ENCODE peak calls at places on chromosomes 4 and X, in seven cellular contexts. O, H, J, Y, C, B and M are unnamed samples.

GRCh38 chrX:103919336-103919682 is 43.1 kb upstream of the TMSB15B start:
- DNase-seq in O (peak), H (peak), J (peak), Y (no peak), C (no peak), B (peak), M (no peak)

GRCh38 chr4:180913750-180914149 is 1329.5 kb upstream of the TENM3 start:
- DNase-seq in O (no peak), H (peak), J (no peak), Y (peak), C (no peak), B (no peak), M (no peak)

GRCh38 chrX:17608898-17609297 is 128.4 kb upstream of the SCML1 start:
- DNase-seq in O (peak), H (no peak), J (no peak), Y (no peak), C (no peak), B (no peak), M (no peak)

GRCh38 chr4:7761720-7762119 is 177.9 kb downstream of the AFAP1 start:
- DNase-seq in O (peak), H (peak), J (peak), Y (no peak), C (peak), B (peak), M (peak)

GRCh38 chr4:154471924-154472323 is 19.7 kb downstream of the DCHS2 start:
- DNase-seq in O (no peak), H (no peak), J (no peak), Y (no peak), C (peak), B (no peak), M (no peak)

GRCh38 chr4:30866444-30866843 is 146.3 kb downstream of the PCDH7 start:
- DNase-seq in O (no peak), H (no peak), J (no peak), Y (no peak), C (no peak), B (no peak), M (no peak)

GRCh38 chr4:32140636-32141035 is 1420.5 kb downstream of the PCDH7 start:
- DNase-seq in O (no peak), H (no peak), J (no peak), Y (peak), C (no peak), B (no peak), M (no peak)

GRCh38 chr4:184464759-184465454 is 9.4 kb downstream of the IRF2 start:
- DNase-seq in O (no peak), H (no peak), J (no peak), Y (no peak), C (no peak), B (no peak), M (no peak)

GRCh38 chr4:148926861-148927260 is 484.6 kb upstream of the NR3C2 start:
- DNase-seq in O (no peak), H (no peak), J (peak), Y (peak), C (no peak), B (no peak), M (peak)

GRCh38 chr4:109332926-109333464 is 30.5 kb upstream of the COL25A1 start:
- DNase-seq in O (no peak), H (peak), J (peak), Y (no peak), C (no peak), B (no peak), M (peak)

GRCh38 chrX:110139172-110139571 is 136.3 kb downstream of the TMEM164 start:
- DNase-seq in O (no peak), H (no peak), J (no peak), Y (no peak), C (no peak), B (no peak), M (no peak)

GRCh38 chr4:61511716-61512488 is 311.8 kb downstream of the ADGRL3 start:
- DNase-seq in O (no peak), H (peak), J (no peak), Y (peak), C (no peak), B (no peak), M (no peak)

GRCh38 chrX:2848806-2849420 is 20.2 kb downstream of the GYG2 start:
- DNase-seq in O (no peak), H (peak), J (no peak), Y (peak), C (no peak), B (no peak), M (no peak)

GRCh38 chr4:152408514-152409327 is 127.2 kb downstream of the FBXW7 start:
- DNase-seq in O (no peak), H (peak), J (peak), Y (peak), C (no peak), B (peak), M (peak)

GRCh38 chrX:21748235-21748634 is 9.7 kb downstream of the SMPX start:
- DNase-seq in O (no peak), H (no peak), J (no peak), Y (no peak), C (no peak), B (no peak), M (no peak)

GRCh38 chrX:427812-428725 is 41.4 kb upstream of the PPP2R3B start:
- DNase-seq in O (no peak), H (peak), J (peak), Y (no peak), C (no peak), B (no peak), M (peak)

GRCh38 chrX:10239611-10240064 is 82.9 kb downstream of the CLCN4 start:
- DNase-seq in O (no peak), H (peak), J (no peak), Y (peak), C (no peak), B (no peak), M (no peak)

GRCh38 chr4:152380185-152380584 is 155.7 kb downstream of the FBXW7 start:
- DNase-seq in O (no peak), H (no peak), J (no peak), Y (no peak), C (no peak), B (no peak), M (no peak)

GRCh38 chr4:170581969-170582368 is 492.2 kb upstream of the AADAT start:
- DNase-seq in O (no peak), H (no peak), J (no peak), Y (no peak), C (no peak), B (no peak), M (no peak)

GRCh38 chrX:150365051-150365952 is 2.2 kb downstream of the MAMLD1 start:
- DNase-seq in O (no peak), H (peak), J (peak), Y (peak), C (no peak), B (peak), M (peak)

GRCh38 chr4:17058506-17058905 is 160.1 kb upstream of the LDB2 start:
- DNase-seq in O (no peak), H (peak), J (no peak), Y (no peak), C (no peak), B (no peak), M (no peak)

GRCh38 chr4:30208731-30209435 is 511.3 kb upstream of the PCDH7 start:
- DNase-seq in O (no peak), H (peak), J (no peak), Y (peak), C (no peak), B (no peak), M (no peak)

GRCh38 chr4:108849611-108850406 is 87.0 kb upstream of the ETNPPL start:
- DNase-seq in O (no peak), H (peak), J (no peak), Y (no peak), C (peak), B (no peak), M (no peak)

GRCh38 chrX:4764888-4765287 is 1051.4 kb upstream of the PRKX start:
- DNase-seq in O (no peak), H (no peak), J (no peak), Y (peak), C (no peak), B (no peak), M (no peak)

GRCh38 chrX:925652-926061 is 286.8 kb downstream of the CRLF2 start:
- DNase-seq in O (no peak), H (no peak), J (no peak), Y (no peak), C (no peak), B (no peak), M (no peak)